ENCODE peak calls at places on chromosomes 6 and 20, in six cellular contexts. L is lower lobe of right lung; Z is CD8-positive, alpha-beta T cell; K is foreskin fibroblast; H is dorsolateral prefrontal cortex; D is psoas muscle. A is an unnamed sample.

GRCh38 chr20:47720636-47721427 is 64.4 kb downstream of the SULF2 start:
- DNase-seq in L (no peak), Z (no peak), K (no peak), H (no peak), D (no peak), A (no peak)

GRCh38 chr20:20971810-20972209 is 134.3 kb downstream of the LINC00237 start:
- DNase-seq in L (no peak), Z (no peak), K (no peak), H (no peak), D (no peak), A (no peak)

GRCh38 chr6:32267035-32267434 is 43.2 kb upstream of the NOTCH4 start:
- DNase-seq in L (no peak), Z (no peak), K (no peak), H (no peak), D (no peak), A (no peak)

GRCh38 chr20:20367681-20368413 is at the start of gene INSM1:
- DNase-seq in L (no peak), Z (no peak), K (no peak), H (peak), D (no peak), A (no peak)

GRCh38 chr20:10263385-10264165 is 44.9 kb downstream of the SNAP25 start:
- DNase-seq in L (no peak), Z (no peak), K (peak), H (no peak), D (no peak), A (peak)

GRCh38 chr6:136763716-136764521 is 28.4 kb downstream of the MAP3K5 start:
- DNase-seq in L (no peak), Z (no peak), K (no peak), H (no peak), D (no peak), A (no peak)

GRCh38 chr20:38278150-38278549 is 17.6 kb upstream of the KIAA1755 start:
- DNase-seq in L (no peak), Z (no peak), K (no peak), H (no peak), D (no peak), A (no peak)

GRCh38 chr6:38755874-38756273 is 40.8 kb downstream of the DNAH8 start:
- DNase-seq in L (no peak), Z (no peak), K (no peak), H (no peak), D (no peak), A (no peak)

GRCh38 chr6:11785953-11786579 is 7.5 kb upstream of the ADTRP start:
- DNase-seq in L (no peak), Z (no peak), K (no peak), H (no peak), D (no peak), A (no peak)

DNA sequence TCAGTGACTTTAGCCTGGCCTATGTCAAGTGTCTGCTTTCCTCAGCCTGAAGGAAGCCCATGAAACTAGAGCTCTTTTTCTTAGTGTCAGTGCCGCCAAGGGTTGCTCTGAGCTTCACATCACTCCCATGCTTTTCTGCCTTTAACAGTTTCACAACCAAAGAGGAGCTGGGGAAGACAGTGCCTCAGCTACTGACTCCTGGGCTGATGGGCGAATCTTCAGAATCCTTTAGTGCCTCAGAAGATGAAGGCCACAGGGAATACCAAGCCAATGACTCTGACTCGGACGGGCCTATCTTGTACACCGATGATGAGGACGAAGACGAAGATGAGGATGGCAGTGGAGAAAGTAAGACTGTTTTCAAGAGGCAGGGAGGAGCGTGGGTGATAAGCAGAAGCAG is 71.0 kb upstream of the LTV1 start:
- DNase-seq in L (no peak), Z (no peak), K (no peak), H (no peak), D (no peak), A (no peak)
- H3K4me3 ChIP-seq in L (no peak), Z (no peak), K (no peak), H (no peak), D (no peak), A (no peak)

DNA sequence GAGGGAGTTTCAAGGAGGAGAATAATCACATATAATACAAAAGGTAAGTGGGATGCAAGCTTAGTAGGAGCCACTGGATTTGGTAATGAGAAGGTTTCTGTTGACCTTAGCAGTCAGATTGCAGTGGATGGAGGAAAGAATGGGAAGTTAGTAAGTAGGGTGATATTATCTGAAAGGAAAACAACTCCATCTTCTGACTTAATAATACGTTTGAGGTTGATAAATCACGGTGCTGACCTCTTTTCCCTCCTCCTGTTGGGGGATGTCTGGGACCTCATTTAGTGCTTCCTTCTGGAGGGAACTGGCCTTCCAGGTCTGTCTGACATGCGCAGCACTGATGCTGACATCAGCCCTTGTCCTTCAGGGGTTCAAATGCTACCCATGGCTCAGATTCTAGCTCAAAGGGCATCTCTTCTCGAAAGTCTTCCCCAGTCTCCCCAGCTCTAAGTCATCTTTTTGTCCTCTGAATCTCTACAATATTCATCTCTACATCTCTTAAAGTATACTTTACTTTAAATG is 48.2 kb upstream of the AKAP12 start:
- DNase-seq in L (no peak), Z (no peak), K (no peak), H (no peak), D (no peak), A (no peak)
- TF ChIP-seq CTCF in L (no peak), Z (no peak), K (no peak), H (no peak), D (no peak), A (no peak)

GRCh38 chr6:27829453-27830211 is 82.6 kb downstream of the OR2B2 start:
- DNase-seq in L (no peak), Z (no peak), K (no peak), H (no peak), D (no peak), A (no peak)
- H3K4me3 ChIP-seq in L (peak), Z (peak), K (peak), H (peak), D (peak), A (peak)

GRCh38 chr6:169886631-169887227 is 135.3 kb downstream of the ERMARD start:
- DNase-seq in L (no peak), Z (no peak), K (no peak), H (no peak), D (no peak), A (no peak)
- TF ChIP-seq CTCF in L (no peak), Z (no peak), K (no peak), H (no peak), D (no peak), A (no peak)

A was measured in astrocyte of the cerebellum.